ENCODE peak calls at places on chromosomes 2 and 18, in nine cellular contexts. F is RWPE2, A is tibial artery, L is adrenal gland, R is psoas muscle, V is right cardiac atrium, W is K562, M is PC-9, O is fibroblast of lung. Q is an unnamed sample.

GRCh38 chr2:12931211-12931844 is 214.6 kb downstream of the TRIB2 start:
- DNase-seq in A (no peak), R (no peak), F (no peak), V (no peak), M (no peak), O (peak), W (peak), L (peak), Q (no peak)

GRCh38 chr2:174670446-174670845 is 72.8 kb upstream of the WIPF1 start:
- DNase-seq in V (peak), R (no peak), L (no peak), A (no peak), M (no peak), W (no peak), F (no peak), O (no peak), Q (no peak)

GRCh38 chr2:191677091-191677645 is 768 bp upstream of the NABP1 start:
- DNase-seq in M (no peak), R (no peak), F (no peak), O (peak), A (no peak), W (peak), L (peak), V (peak), Q (peak)

GRCh38 chr18:50969448-50969847 is 1.6 kb downstream of the ELAC1 start:
- DNase-seq in F (no peak), W (no peak), L (no peak), V (no peak), M (no peak), O (no peak), R (no peak), A (no peak), Q (no peak)

GRCh38 chr2:240456607-240457222 is 21.3 kb downstream of the GPC1 start:
- DNase-seq in R (peak), W (no peak), A (no peak), V (peak), M (peak), L (no peak), O (no peak), F (no peak), Q (no peak)

GRCh38 chr2:111975053-111975552 is 76.7 kb downstream of the MERTK start:
- DNase-seq in V (no peak), O (peak), R (no peak), F (peak), A (peak), L (peak), M (peak), W (no peak), Q (no peak)

GRCh38 chr18:10242922-10243680 is 211.3 kb upstream of the APCDD1 start:
- DNase-seq in O (no peak), L (no peak), M (no peak), R (no peak), A (no peak), W (peak), V (no peak), F (no peak), Q (no peak)

GRCh38 chr2:28982381-28982950 is 1.4 kb downstream of the TOGARAM2 start:
- DNase-seq in M (no peak), W (no peak), F (no peak), A (peak), O (no peak), L (no peak), V (no peak), R (no peak), Q (no peak)

GRCh38 chr2:109377976-109378375 is 235.8 kb downstream of the SEPTIN10 start:
- DNase-seq in F (peak), O (no peak), M (no peak), L (no peak), V (no peak), R (no peak), A (no peak), W (no peak), Q (no peak)

GRCh38 chr2:18514838-18515461 is 45.5 kb downstream of the RDH14 start:
- DNase-seq in R (no peak), O (no peak), W (no peak), V (no peak), F (no peak), M (no peak), L (no peak), A (peak), Q (no peak)

GRCh38 chr2:120715941-120716340 is 19.7 kb upstream of the GLI2 start:
- DNase-seq in M (no peak), A (peak), O (no peak), V (peak), L (no peak), R (no peak), W (no peak), F (no peak), Q (no peak)

GRCh38 chr2:195899226-195899625 is 169.4 kb downstream of the DNAH7 start:
- DNase-seq in V (no peak), R (no peak), A (no peak), O (peak), F (no peak), W (no peak), L (no peak), M (no peak), Q (no peak)

GRCh38 chr2:237515621-237516275 is 28.7 kb downstream of the MLPH start:
- DNase-seq in O (no peak), R (no peak), V (no peak), L (no peak), W (no peak), M (no peak), A (no peak), F (no peak), Q (no peak)

GRCh38 chr2:85756822-85757435 is 3.1 kb downstream of the ATOH8 start:
- DNase-seq in A (no peak), R (peak), L (no peak), W (no peak), F (no peak), O (no peak), V (peak), M (no peak), Q (no peak)

GRCh38 chr2:17125989-17126620 is 392.1 kb downstream of the RAD51AP2 start:
- DNase-seq in O (no peak), R (no peak), W (no peak), V (no peak), A (no peak), F (no peak), M (no peak), L (no peak), Q (no peak)

GRCh38 chr18:9333441-9334350 is 877 bp upstream of the TWSG1 start:
- DNase-seq in W (no peak), A (peak), V (peak), R (no peak), F (no peak), O (no peak), M (no peak), L (no peak), Q (peak)

GRCh38 chr2:130231656-130232055 is 33.4 kb upstream of the TUBA3E start:
- DNase-seq in L (no peak), V (no peak), W (no peak), F (no peak), O (no peak), A (no peak), R (no peak), M (no peak), Q (no peak)

GRCh38 chr2:195319112-195319460 is 337.9 kb upstream of the SLC39A10 start:
- DNase-seq in M (no peak), O (peak), L (no peak), R (no peak), W (no peak), A (no peak), V (no peak), F (peak), Q (no peak)

GRCh38 chr2:65565681-65566080 is 133.3 kb upstream of the SPRED2 start:
- DNase-seq in L (no peak), A (no peak), F (no peak), V (no peak), W (no peak), O (no peak), R (no peak), M (no peak), Q (no peak)

GRCh38 chr18:8616026-8616401 is 6.8 kb downstream of the RAB12 start:
- DNase-seq in R (no peak), M (peak), L (no peak), F (no peak), W (no peak), A (no peak), O (no peak), V (no peak), Q (no peak)

GRCh38 chr18:12515550-12515949 is 107.8 kb downstream of the PRELID3A start:
- DNase-seq in R (no peak), F (no peak), L (no peak), M (no peak), O (no peak), A (no peak), W (no peak), V (no peak), Q (no peak)

GRCh38 chr2:100832885-100833284 is 12.9 kb downstream of the NPAS2 start:
- DNase-seq in F (no peak), A (no peak), L (no peak), V (no peak), M (no peak), R (no peak), O (peak), W (no peak), Q (no peak)

GRCh38 chr2:225295102-225295501 is 104.4 kb upstream of the NYAP2 start:
- DNase-seq in R (no peak), O (no peak), L (no peak), F (no peak), M (no peak), A (no peak), W (no peak), V (no peak), Q (no peak)

GRCh38 chr18:10330428-10330827 is 124.0 kb upstream of the APCDD1 start:
- DNase-seq in O (no peak), V (no peak), M (no peak), A (no peak), W (no peak), L (no peak), F (no peak), R (no peak), Q (no peak)

GRCh38 chr2:121475811-121476571 is 54.7 kb upstream of the RNU4ATAC start:
- DNase-seq in A (no peak), F (no peak), M (no peak), R (no peak), V (no peak), O (no peak), L (no peak), W (peak), Q (no peak)

GRCh38 chr18:33579147-33579867 is 1.3 kb downstream of the ASXL3 start:
- DNase-seq in O (peak), V (no peak), R (no peak), M (no peak), A (no peak), W (no peak), F (no peak), L (no peak), Q (no peak)

GRCh38 chr2:8754056-8754790 is 72.4 kb downstream of the ID2 start:
- DNase-seq in M (no peak), L (no peak), V (no peak), W (no peak), O (peak), R (no peak), F (no peak), A (no peak), Q (no peak)

GRCh38 chr2:237431372-237431771 is 17.4 kb upstream of the COL6A3 start:
- DNase-seq in L (no peak), R (no peak), V (no peak), O (peak), A (no peak), W (no peak), F (no peak), M (no peak), Q (no peak)

GRCh38 chr2:150075831-150076230 is 411.6 kb downstream of the RND3 start:
- DNase-seq in L (no peak), W (no peak), F (no peak), M (no peak), A (no peak), O (peak), R (no peak), V (no peak), Q (no peak)

GRCh38 chr2:215748446-215748845 is 264.9 kb downstream of the MREG start:
- DNase-seq in L (peak), A (peak), R (peak), W (no peak), O (no peak), F (no peak), V (peak), M (no peak), Q (peak)

GRCh38 chr18:11005528-11005927 is 143.8 kb downstream of the PIEZO2 start:
- DNase-seq in M (no peak), W (no peak), A (no peak), L (peak), R (no peak), F (no peak), O (peak), V (peak), Q (peak)

GRCh38 chr2:133986076-133986837 is 267.6 kb upstream of the MGAT5 start:
- DNase-seq in O (peak), R (no peak), M (no peak), V (no peak), W (peak), L (peak), A (no peak), F (no peak), Q (no peak)

GRCh38 chr2:169808211-169808610 is 9.5 kb downstream of the SSB start:
- DNase-seq in M (no peak), O (peak), L (no peak), W (no peak), A (no peak), V (no peak), F (no peak), R (no peak), Q (no peak)

GRCh38 chr2:129891341-129892320 is 87.8 kb upstream of the RAB6C start:
- DNase-seq in A (no peak), V (no peak), F (no peak), O (no peak), R (no peak), M (no peak), W (no peak), L (no peak), Q (no peak)

GRCh38 chr2:48607307-48608014 is 10.2 kb upstream of the GTF2A1L start:
- DNase-seq in F (no peak), L (no peak), V (no peak), R (no peak), A (no peak), W (peak), M (peak), O (peak), Q (no peak)

DNA sequence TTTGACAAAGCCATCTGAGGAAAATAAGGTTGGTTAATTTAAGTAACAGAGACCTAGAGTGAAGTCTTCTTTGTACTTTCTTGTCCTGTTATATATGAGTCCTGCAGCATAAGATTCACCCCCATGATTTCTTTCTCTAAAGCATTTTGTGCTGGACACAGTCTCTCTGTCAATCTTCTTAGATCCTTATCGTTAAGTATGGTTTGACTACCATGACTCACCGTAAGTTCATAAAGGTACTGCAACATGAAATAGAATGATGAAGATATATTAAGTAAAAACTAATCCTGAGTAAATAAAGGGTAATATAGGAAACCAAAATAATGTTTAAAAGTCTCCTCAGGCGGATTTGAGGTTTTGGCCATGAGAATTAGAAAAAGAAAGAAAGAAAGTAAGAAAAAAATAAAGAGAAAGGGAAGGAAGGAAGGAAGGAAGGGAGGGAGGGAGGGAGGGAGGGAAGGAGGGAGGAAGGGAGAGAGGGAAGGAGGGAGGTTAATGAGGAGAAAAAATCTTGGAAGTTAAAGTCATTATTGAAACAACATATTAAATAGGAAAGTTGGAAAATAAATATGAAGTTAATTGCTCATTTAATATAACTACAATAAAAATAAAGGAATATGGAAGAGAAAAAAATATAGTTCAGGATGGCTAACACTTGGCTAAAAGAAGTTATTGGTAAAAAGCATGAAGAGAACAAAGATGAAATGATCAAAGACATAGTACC is 980.3 kb upstream of the CDH2 start:
- DNase-seq in V (no peak), L (no peak), R (no peak), M (no peak), W (no peak), A (no peak), O (no peak), F (no peak), Q (no peak)
- H3K4me3 ChIP-seq in V (no peak), L (no peak), R (no peak), M (no peak), W (no peak), A (no peak), O (no peak), F (peak), Q (no peak)

DNA sequence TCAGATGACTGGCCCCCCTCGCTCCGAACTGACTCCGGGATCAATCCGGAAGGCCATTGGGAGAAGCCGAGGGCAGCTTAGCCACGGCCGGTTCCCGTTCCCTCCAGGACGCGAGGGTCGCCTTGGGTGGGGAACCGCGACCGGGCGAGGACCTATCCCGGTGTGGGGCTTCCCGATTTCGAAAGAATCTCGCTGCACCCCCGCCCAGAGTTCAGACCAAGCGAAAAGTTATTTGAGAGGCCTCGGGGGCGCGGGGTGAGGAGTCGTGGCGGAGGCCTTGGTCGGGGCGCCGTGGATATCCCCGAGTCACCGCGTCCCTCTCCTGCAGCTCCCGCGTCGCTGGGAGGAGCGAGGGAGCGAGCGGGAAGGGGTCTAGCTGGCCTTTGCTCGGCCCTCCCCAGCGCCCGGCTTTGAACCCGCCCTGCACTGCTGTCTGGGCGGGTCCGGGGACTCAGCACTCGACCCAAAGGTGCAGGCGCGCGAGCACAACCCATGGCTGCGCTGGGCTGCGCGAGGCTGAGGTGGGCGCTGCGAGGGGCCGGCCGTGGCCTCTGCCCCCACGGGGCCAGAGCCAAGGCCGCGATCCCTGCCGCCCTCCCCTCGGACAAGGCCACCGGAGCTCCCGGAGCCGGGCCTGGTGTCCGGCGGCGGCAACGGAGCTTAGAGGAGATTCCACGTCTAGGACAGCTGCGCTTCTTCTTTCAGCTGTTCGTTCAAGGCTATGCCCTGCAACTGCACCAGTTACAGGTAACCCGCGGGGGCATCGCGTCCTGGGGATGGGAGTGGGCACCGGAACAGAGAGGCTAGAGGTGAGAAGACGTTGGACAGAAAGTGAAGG is at the start of gene CYP27A1:
- DNase-seq in O (peak), L (peak), V (peak), A (peak), W (no peak), F (peak), R (peak), M (peak), Q (no peak)
- H3K4me3 ChIP-seq in O (peak), L (peak), V (peak), A (peak), W (no peak), F (peak), R (peak), M (no peak), Q (peak)

DNA sequence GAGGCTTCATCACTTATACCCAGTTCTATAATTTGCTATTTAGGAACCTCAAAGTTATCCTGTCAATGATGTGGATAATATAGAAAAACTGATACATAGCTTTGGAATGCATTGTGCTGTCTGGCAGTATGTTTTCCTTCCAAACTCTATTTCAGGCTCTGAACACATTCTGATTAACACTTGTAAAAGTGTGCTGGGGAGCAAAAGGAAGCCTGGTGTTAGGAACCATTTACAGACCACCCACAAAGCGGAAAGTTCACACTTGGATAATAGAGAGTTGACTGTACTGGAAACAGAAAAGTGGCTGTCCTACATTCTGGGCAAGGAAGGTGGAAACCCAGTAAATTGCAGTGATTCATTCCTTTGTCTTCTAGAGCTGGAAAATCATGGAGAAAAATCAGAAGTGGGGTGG is 114.5 kb upstream of the ZFP36L2 start:
- DNase-seq in O (peak), L (no peak), V (no peak), M (peak), W (no peak), R (no peak), F (no peak), A (no peak), Q (no peak)
- H3K4me3 ChIP-seq in O (no peak), L (no peak), V (no peak), M (no peak), W (no peak), R (no peak), F (no peak), A (no peak), Q (no peak)

GRCh38 chr2:200373196-200373595 is 66.7 kb downstream of the SPATS2L start:
- DNase-seq in W (no peak), V (no peak), F (no peak), M (no peak), R (no peak), L (no peak), A (no peak), O (no peak), Q (no peak)

GRCh38 chr2:200376422-200377142 is 70.1 kb downstream of the SPATS2L start:
- DNase-seq in R (peak), O (no peak), M (peak), V (no peak), A (no peak), W (peak), L (no peak), F (no peak), Q (peak)

GRCh38 chr2:200377774-200378336 is 71.4 kb downstream of the SPATS2L start:
- DNase-seq in A (no peak), V (no peak), R (no peak), W (peak), O (no peak), F (no peak), L (no peak), M (peak), Q (no peak)

GRCh38 chr2:200377143-200377773 is 70.8 kb downstream of the SPATS2L start:
- DNase-seq in V (no peak), R (no peak), M (no peak), F (no peak), W (no peak), O (no peak), L (no peak), A (no peak), Q (no peak)

GRCh38 chr2:200373973-200374416 is 67.5 kb downstream of the SPATS2L start:
- DNase-seq in A (no peak), O (no peak), L (no peak), V (no peak), F (no peak), M (no peak), W (no peak), R (no peak), Q (no peak)
- H3K4me3 ChIP-seq in A (no peak), O (no peak), L (peak), V (no peak), F (peak), M (peak), W (no peak), R (peak), Q (no peak)

DNA sequence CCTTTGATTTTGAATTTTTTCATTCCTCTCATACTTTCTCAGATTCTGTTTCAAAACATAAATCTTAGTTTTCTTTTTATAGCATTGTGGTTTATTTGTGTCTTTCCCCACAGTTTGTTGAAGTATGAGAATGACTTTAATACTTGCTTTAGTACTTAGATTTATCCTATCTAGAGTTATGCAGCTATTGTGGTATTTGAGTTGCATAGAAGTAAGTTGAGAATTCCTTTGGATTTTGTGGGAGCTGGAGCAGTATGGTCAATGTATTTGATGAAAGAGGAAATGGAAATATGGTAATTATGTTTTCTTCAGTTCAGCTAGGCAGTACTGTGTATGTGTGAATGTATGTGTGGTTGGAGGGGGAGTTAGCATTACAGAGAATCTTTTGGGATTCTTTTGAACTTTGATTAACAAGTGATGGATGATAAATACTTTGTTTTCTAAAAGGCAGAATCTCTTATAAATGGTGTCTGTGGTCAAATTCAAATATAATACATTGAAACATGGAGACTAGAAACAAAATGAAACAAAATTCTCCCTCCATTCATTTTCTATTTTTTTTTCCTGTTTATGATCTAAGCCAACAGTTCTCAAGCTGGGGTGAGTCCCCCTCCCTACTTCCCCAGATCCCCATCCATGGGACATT is 3.0 kb downstream of the ACVR2A start:
- DNase-seq in L (no peak), M (no peak), F (no peak), V (no peak), R (no peak), O (no peak), W (no peak), A (no peak), Q (no peak)
- H3K4me3 ChIP-seq in L (no peak), M (peak), F (no peak), V (no peak), R (peak), O (no peak), W (no peak), A (no peak), Q (no peak)